ENCODE peak calls at places on chromosomes 13 and 19, in six cellular contexts. X is omental fat pad, D is cardiac fibroblast, H is MM.1S, P is thoracic aorta, W is progenitor cell of endocrine pancreas. I is an unnamed sample.

GRCh38 chr13:63088226-63088625 is 1672.6 kb upstream of the PCDH20 start:
- DNase-seq in X (no peak), H (no peak), W (no peak), D (peak; percentile 16), P (no peak), I (no peak)

GRCh38 chr13:79231887-79232286 is 174.2 kb downstream of the RBM26 start:
- DNase-seq in D (no peak), X (no peak), W (no peak), H (no peak), P (no peak), I (no peak)

GRCh38 chr13:39552233-39552632 is 50.8 kb downstream of the LHFPL6 start:
- DNase-seq in H (no peak), W (no peak), D (no peak), X (no peak), P (no peak), I (no peak)

GRCh38 chr19:8515317-8515716 is 1.4 kb upstream of the ZNF414 start:
- DNase-seq in H (no peak), P (no peak), X (no peak), D (no peak), W (no peak), I (no peak)

GRCh38 chr13:113657851-113658741 is at the start of gene ATP4B:
- DNase-seq in X (no peak), H (no peak), P (no peak), W (no peak), D (no peak), I (no peak)

GRCh38 chr13:113853518-113854237 is 10.2 kb downstream of the GAS6 start:
- DNase-seq in X (peak; percentile 20), P (no peak), H (no peak), W (no peak), D (peak; percentile 63), I (no peak)

GRCh38 chr19:45405435-45406164 is 731 bp upstream of the PPP1R13L start:
- DNase-seq in P (peak; percentile 65), D (peak; percentile 91), X (peak; percentile 52), W (peak; percentile 56), H (peak; percentile 85), I (peak; percentile 87)

GRCh38 chr13:20422362-20422761 is 103.3 kb downstream of the CRYL1 start:
- DNase-seq in H (no peak), D (no peak), W (no peak), X (no peak), P (no peak), I (no peak)

GRCh38 chr19:11995174-11995573 is 30.3 kb downstream of the ZNF763 start:
- DNase-seq in W (no peak), H (no peak), P (no peak), D (peak; percentile 65), X (no peak), I (no peak)

GRCh38 chr19:2616741-2617392 is 85.6 kb downstream of the GNG7 start:
- DNase-seq in W (no peak), H (no peak), P (no peak), D (peak; percentile 31), X (no peak), I (no peak)

GRCh38 chr13:43766766-43767165 is 20.0 kb downstream of the ENOX1 start:
- DNase-seq in W (no peak), H (no peak), X (no peak), P (no peak), D (peak; percentile 52), I (no peak)

GRCh38 chr13:94192576-94192975 is 286.9 kb downstream of the DCT start:
- DNase-seq in H (peak; percentile 16), X (no peak), W (no peak), P (no peak), D (peak; percentile 34), I (peak; percentile 22)
- TF ChIP-seq CTCF in H (peak; percentile 40), X (no peak), W (peak; percentile 50), P (peak; percentile 27), D (peak; percentile 47), I (peak; percentile 38)

GRCh38 chr13:37918116-37919100 is 48.8 kb upstream of the TRPC4 start:
- DNase-seq in W (no peak), H (no peak), D (no peak), P (no peak), X (no peak), I (no peak)
- TF ChIP-seq CTCF in W (peak; percentile 5), H (no peak), D (no peak), P (no peak), X (no peak), I (no peak)

GRCh38 chr19:31055454-31055853 is 293.8 kb downstream of the TSHZ3 start:
- DNase-seq in D (no peak), W (no peak), H (no peak), P (no peak), X (no peak), I (no peak)

GRCh38 chr19:31058676-31059075 is 290.6 kb downstream of the TSHZ3 start:
- DNase-seq in D (no peak), P (no peak), H (no peak), W (no peak), X (no peak), I (no peak)

GRCh38 chr19:31049431-31049830 is 299.8 kb downstream of the TSHZ3 start:
- DNase-seq in W (no peak), H (no peak), D (no peak), X (no peak), P (no peak), I (no peak)

GRCh38 chr19:31054430-31054829 is 294.8 kb downstream of the TSHZ3 start:
- DNase-seq in X (no peak), H (no peak), D (peak; percentile 74), W (peak; percentile 23), P (no peak), I (no peak)
- TF ChIP-seq CTCF in X (no peak), H (no peak), D (peak; percentile 71), W (peak; percentile 61), P (no peak), I (no peak)

DNA sequence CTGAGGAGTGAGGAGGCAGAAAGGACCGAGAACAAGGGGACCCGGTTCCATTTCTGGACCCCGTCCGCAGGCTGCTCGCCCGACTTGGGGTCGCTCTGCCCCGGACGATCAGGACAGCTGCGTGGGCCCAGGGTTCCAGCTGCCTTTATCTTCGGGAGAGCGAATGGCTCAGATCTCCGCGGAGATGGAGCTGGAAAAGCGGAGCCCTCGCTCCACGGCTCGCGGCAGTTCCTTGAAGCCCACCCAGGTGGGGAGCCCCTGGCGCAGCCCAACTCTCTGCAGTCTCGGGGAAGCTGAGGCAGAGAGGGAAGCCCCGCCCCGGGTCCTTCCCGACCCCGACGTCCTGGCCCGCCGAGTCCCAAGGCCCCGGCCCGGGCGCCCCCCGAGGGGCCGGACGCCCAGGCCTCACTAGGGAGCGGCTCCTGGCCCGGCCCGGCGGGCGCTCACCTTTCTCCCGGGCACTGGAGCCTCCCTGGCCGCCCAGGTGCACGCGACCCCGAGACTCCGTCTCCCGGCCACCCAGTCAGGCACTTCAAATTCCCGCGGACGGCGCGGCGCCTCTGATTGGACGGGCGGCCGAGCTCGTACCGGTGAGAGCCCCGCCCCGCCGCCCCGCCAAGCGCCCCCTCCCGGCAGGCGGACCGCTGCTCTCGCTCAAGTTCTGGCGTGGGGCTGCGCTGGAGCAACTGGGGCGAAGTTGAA is 485.7 kb downstream of the UQCRFS1 start:
- DNase-seq in W (no peak), H (no peak), X (no peak), D (peak; percentile 27), P (no peak), I (no peak)
- TF ChIP-seq CTCF in W (no peak), H (no peak), X (no peak), D (peak; percentile 21), P (no peak), I (no peak)

GRCh38 chr19:55339225-55340143 is at the start of gene KMT5C:
- DNase-seq in D (peak; percentile 100), P (peak; percentile 100), H (peak; percentile 100), W (peak; percentile 100), X (peak; percentile 100), I (peak; percentile 100)
- TF ChIP-seq CTCF in D (peak; percentile 37), P (peak; percentile 40), H (peak; percentile 16), W (no peak), X (no peak), I (no peak)

DNA sequence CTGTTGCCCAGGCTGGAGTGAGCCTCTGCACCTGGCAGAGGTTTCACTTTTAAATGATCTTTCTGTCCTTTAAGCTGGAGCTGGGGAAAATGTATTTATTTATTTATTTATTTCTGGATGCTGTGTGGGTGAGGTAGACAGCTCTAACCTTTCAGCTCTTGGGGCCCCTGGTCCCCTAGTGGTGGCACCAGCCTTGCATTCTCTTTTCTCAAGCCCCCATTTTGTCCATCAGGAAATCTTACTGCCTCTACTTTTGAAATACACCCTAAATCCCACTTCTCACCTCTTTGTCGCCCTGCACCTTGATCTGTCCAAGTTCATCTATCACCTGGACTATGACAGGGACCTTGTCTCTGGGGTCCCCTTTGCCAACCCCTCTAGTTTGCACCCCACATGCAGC is 2.1 kb upstream of the B9D2 start:
- DNase-seq in W (no peak), X (no peak), D (no peak), H (peak; percentile 24), P (no peak), I (peak; percentile 63)
- TF ChIP-seq CTCF in W (peak; percentile 45), X (no peak), D (peak; percentile 14), H (peak; percentile 26), P (no peak), I (peak; percentile 44)